ENCODE peak calls at places on chromosomes 16 and 17, in seven cellular contexts. Z is hepatic stellate cell, U is ELF-1, X is naive B cell, C is EL, N is mucosa of gallbladder, T is T-helper 1 cell. W is an unnamed sample.
A peak's percentile ranks its signal among the peaks of the same experiment; 100 is the strongest.

GRCh38 chr16:27444470-27444869 is 42.5 kb downstream of the IL21R start:
- DNase-seq in Z (no peak), U (no peak), X (no peak), C (no peak), N (no peak), T (no peak), W (no peak)

GRCh38 chr17:82872591-82873520 is 33.0 kb upstream of the ZNF750 start:
- DNase-seq in Z (no peak), U (no peak), X (peak; percentile 79), C (no peak), N (no peak), T (no peak), W (no peak)

GRCh38 chr16:24853830-24854229 is 8.1 kb downstream of the SLC5A11 start:
- DNase-seq in Z (no peak), U (peak; percentile 20), X (no peak), C (peak; percentile 80), N (peak; percentile 61), T (no peak), W (no peak)

GRCh38 chr16:78832100-78832499 is 732.6 kb downstream of the WWOX start:
- DNase-seq in Z (no peak), U (no peak), X (no peak), C (no peak), N (no peak), T (no peak), W (no peak)

GRCh38 chr16:53775106-53775820 is 71.3 kb downstream of the FTO start:
- DNase-seq in Z (no peak), U (no peak), X (no peak), C (peak; percentile 24), N (no peak), T (no peak), W (no peak)

GRCh38 chr16:56281256-56281805 is 90.0 kb downstream of the GNAO1 start:
- DNase-seq in Z (peak; percentile 55), U (peak; percentile 96), X (no peak), C (peak; percentile 34), N (no peak), T (no peak), W (no peak)

GRCh38 chr16:47611848-47612493 is 150.8 kb downstream of the PHKB start:
- DNase-seq in Z (no peak), U (no peak), X (no peak), C (no peak), N (no peak), T (no peak), W (peak; percentile 31)

GRCh38 chr17:50257574-50258224 is 16.6 kb upstream of the TMEM92 start:
- DNase-seq in Z (no peak), U (no peak), X (no peak), C (no peak), N (no peak), T (no peak), W (no peak)

W was measured in renal cortical epithelial cell.